ENCODE peak calls at places on chromosomes 2 and 18, in nine cellular contexts. One of them, this sample, is unnamed.
A peak's percentile ranks its signal among the peaks of the same experiment; 100 is the strongest.

GRCh38 chr2:97760480-97761049 is 47.2 kb downstream of the ZAP70 start:
- DNase-seq in brain microvascular endothelial cell: no peak
- DNase-seq in NCI-H526 treated with DMSO at 0.1 percent for 48 hours: no peak
- DNase-seq in fibroblast of pulmonary artery: no peak
- DNase-seq in fibroblast of the aortic adventitia: no peak
- DNase-seq in NCI-H2029: no peak
- DNase-seq in HuH-7: no peak
- DNase-seq in stimulated activated naive CD8-positive, alpha-beta T cell treated with anti-CD3 and anti-CD28 coated beads, Interleukin-15, Interleukin-2, amounts not matched to agents 100 U/mL and 50 U/mL, for 24 hours: no peak
- DNase-seq in SW480: no peak
- DNase-seq in this sample: no peak

GRCh38 chr2:158745067-158745865 is 49.9 kb upstream of the DAPL1 start:
- DNase-seq in brain microvascular endothelial cell: peak; percentile 48
- DNase-seq in NCI-H526 treated with DMSO at 0.1 percent for 48 hours: peak; percentile 85
- DNase-seq in fibroblast of pulmonary artery: peak; percentile 82
- DNase-seq in fibroblast of the aortic adventitia: peak; percentile 80
- DNase-seq in NCI-H2029: no peak
- DNase-seq in HuH-7: peak; percentile 47
- DNase-seq in stimulated activated naive CD8-positive, alpha-beta T cell treated with anti-CD3 and anti-CD28 coated beads, Interleukin-15, Interleukin-2, amounts not matched to agents 100 U/mL and 50 U/mL, for 24 hours: peak; percentile 22
- DNase-seq in SW480: peak; percentile 72
- DNase-seq in this sample: no peak

GRCh38 chr2:46086578-46087070 is 210.6 kb upstream of the EPAS1 start:
- DNase-seq in brain microvascular endothelial cell: no peak
- DNase-seq in NCI-H526 treated with DMSO at 0.1 percent for 48 hours: no peak
- DNase-seq in fibroblast of pulmonary artery: no peak
- DNase-seq in fibroblast of the aortic adventitia: no peak
- DNase-seq in NCI-H2029: no peak
- DNase-seq in HuH-7: no peak
- DNase-seq in stimulated activated naive CD8-positive, alpha-beta T cell treated with anti-CD3 and anti-CD28 coated beads, Interleukin-15, Interleukin-2, amounts not matched to agents 100 U/mL and 50 U/mL, for 24 hours: no peak
- DNase-seq in SW480: no peak
- DNase-seq in this sample: no peak

GRCh38 chr2:30763151-30763660 is 44.0 kb downstream of the CAPN13 start:
- DNase-seq in brain microvascular endothelial cell: no peak
- DNase-seq in NCI-H526 treated with DMSO at 0.1 percent for 48 hours: no peak
- DNase-seq in fibroblast of pulmonary artery: no peak
- DNase-seq in fibroblast of the aortic adventitia: no peak
- DNase-seq in NCI-H2029: no peak
- DNase-seq in HuH-7: no peak
- DNase-seq in stimulated activated naive CD8-positive, alpha-beta T cell treated with anti-CD3 and anti-CD28 coated beads, Interleukin-15, Interleukin-2, amounts not matched to agents 100 U/mL and 50 U/mL, for 24 hours: no peak
- DNase-seq in SW480: no peak
- DNase-seq in this sample: no peak

GRCh38 chr2:69280017-69280671 is 106.9 kb downstream of the GFPT1 start:
- DNase-seq in brain microvascular endothelial cell: no peak
- DNase-seq in NCI-H526 treated with DMSO at 0.1 percent for 48 hours: no peak
- DNase-seq in fibroblast of pulmonary artery: no peak
- DNase-seq in fibroblast of the aortic adventitia: peak; percentile 61
- DNase-seq in NCI-H2029: no peak
- DNase-seq in HuH-7: no peak
- DNase-seq in stimulated activated naive CD8-positive, alpha-beta T cell treated with anti-CD3 and anti-CD28 coated beads, Interleukin-15, Interleukin-2, amounts not matched to agents 100 U/mL and 50 U/mL, for 24 hours: no peak
- DNase-seq in SW480: no peak
- DNase-seq in this sample: no peak

GRCh38 chr2:239225921-239226561 is 174.8 kb downstream of the HDAC4 start:
- DNase-seq in brain microvascular endothelial cell: peak; percentile 32
- DNase-seq in NCI-H526 treated with DMSO at 0.1 percent for 48 hours: no peak
- DNase-seq in fibroblast of pulmonary artery: peak; percentile 80
- DNase-seq in fibroblast of the aortic adventitia: peak; percentile 94
- DNase-seq in NCI-H2029: no peak
- DNase-seq in HuH-7: no peak
- DNase-seq in stimulated activated naive CD8-positive, alpha-beta T cell treated with anti-CD3 and anti-CD28 coated beads, Interleukin-15, Interleukin-2, amounts not matched to agents 100 U/mL and 50 U/mL, for 24 hours: no peak
- DNase-seq in SW480: peak; percentile 33
- DNase-seq in this sample: no peak

GRCh38 chr18:8177330-8178016 is 431.8 kb upstream of the RAB12 start:
- DNase-seq in brain microvascular endothelial cell: peak; percentile 45
- DNase-seq in NCI-H526 treated with DMSO at 0.1 percent for 48 hours: no peak
- DNase-seq in fibroblast of pulmonary artery: peak; percentile 19
- DNase-seq in fibroblast of the aortic adventitia: peak; percentile 6
- DNase-seq in NCI-H2029: no peak
- DNase-seq in HuH-7: no peak
- DNase-seq in stimulated activated naive CD8-positive, alpha-beta T cell treated with anti-CD3 and anti-CD28 coated beads, Interleukin-15, Interleukin-2, amounts not matched to agents 100 U/mL and 50 U/mL, for 24 hours: no peak
- DNase-seq in SW480: peak; percentile 19
- DNase-seq in this sample: peak; percentile 42

GRCh38 chr18:68445131-68445530 is 269.8 kb downstream of the TMX3 start:
- DNase-seq in brain microvascular endothelial cell: no peak
- DNase-seq in NCI-H526 treated with DMSO at 0.1 percent for 48 hours: no peak
- DNase-seq in fibroblast of pulmonary artery: no peak
- DNase-seq in fibroblast of the aortic adventitia: no peak
- DNase-seq in NCI-H2029: no peak
- DNase-seq in HuH-7: no peak
- DNase-seq in stimulated activated naive CD8-positive, alpha-beta T cell treated with anti-CD3 and anti-CD28 coated beads, Interleukin-15, Interleukin-2, amounts not matched to agents 100 U/mL and 50 U/mL, for 24 hours: no peak
- DNase-seq in SW480: no peak
- DNase-seq in this sample: no peak

GRCh38 chr2:70977605-70978205 is 725 bp upstream of the ANKRD53 start:
- DNase-seq in brain microvascular endothelial cell: peak; percentile 72
- DNase-seq in NCI-H526 treated with DMSO at 0.1 percent for 48 hours: no peak
- DNase-seq in fibroblast of pulmonary artery: peak; percentile 94
- DNase-seq in fibroblast of the aortic adventitia: peak; percentile 93
- DNase-seq in NCI-H2029: peak; percentile 49
- DNase-seq in HuH-7: no peak
- DNase-seq in stimulated activated naive CD8-positive, alpha-beta T cell treated with anti-CD3 and anti-CD28 coated beads, Interleukin-15, Interleukin-2, amounts not matched to agents 100 U/mL and 50 U/mL, for 24 hours: no peak
- DNase-seq in SW480: no peak
- DNase-seq in this sample: peak; percentile 52